ENCODE peak calls at places on chromosome 13, in four cellular contexts. J is brain microvascular endothelial cell, Q is lung, H is cardiac muscle cell. Z is an unnamed sample.
A peak's percentile ranks its signal among the peaks of the same experiment; 100 is the strongest.

GRCh38 chr13:99323488-99323887 is 16.3 kb upstream of the GPR183 start:
- DNase-seq in J (no peak), Q (no peak), H (no peak), Z (no peak)

GRCh38 chr13:95226476-95226875 is 74.8 kb downstream of the ABCC4 start:
- DNase-seq in J (no peak), Q (no peak), H (no peak), Z (no peak)

GRCh38 chr13:71358218-71358617 is 508.8 kb downstream of the DACH1 start:
- DNase-seq in J (no peak), Q (no peak), H (no peak), Z (peak; percentile 1)

GRCh38 chr13:28574617-28575142 is 79.8 kb upstream of the FLT1 start:
- DNase-seq in J (peak; percentile 97), Q (no peak), H (no peak), Z (peak; percentile 42)

GRCh38 chr13:20360041-20360491 is 127.9 kb upstream of the GJB6 start:
- DNase-seq in J (peak; percentile 23), Q (no peak), H (no peak), Z (no peak)

GRCh38 chr13:35840991-35841604 is 290.1 kb downstream of the DCLK1 start:
- DNase-seq in J (no peak), Q (no peak), H (no peak), Z (no peak)

GRCh38 chr13:30985637-30986205 is 53.3 kb downstream of the TEX26 start:
- DNase-seq in J (peak; percentile 12), Q (no peak), H (no peak), Z (no peak)

GRCh38 chr13:36259361-36260137 is 38.1 kb downstream of the CCDC169 start:
- DNase-seq in J (no peak), Q (no peak), H (no peak), Z (no peak)

GRCh38 chr13:44413095-44413494 is 39.5 kb downstream of the SERP2 start:
- DNase-seq in J (peak; percentile 16), Q (no peak), H (no peak), Z (no peak)

GRCh38 chr13:113552079-113552478 is 32.5 kb upstream of the TFDP1 start:
- DNase-seq in J (no peak), Q (peak; percentile 13), H (no peak), Z (no peak)

GRCh38 chr13:54647275-54647674 is 1618.7 kb downstream of the OLFM4 start:
- DNase-seq in J (no peak), Q (no peak), H (no peak), Z (no peak)

GRCh38 chr13:28641600-28641926 is 17.4 kb upstream of the POMP start:
- DNase-seq in J (no peak), Q (no peak), H (no peak), Z (no peak)

GRCh38 chr13:30119476-30119875 is 187.9 kb downstream of the KATNAL1 start:
- DNase-seq in J (no peak), Q (no peak), H (no peak), Z (no peak)

GRCh38 chr13:30191491-30192100 is 115.8 kb downstream of the KATNAL1 start:
- DNase-seq in J (no peak), Q (no peak), H (no peak), Z (no peak)

GRCh38 chr13:74250738-74251190 is 116.6 kb upstream of the KLF12 start:
- DNase-seq in J (peak; percentile 50), Q (no peak), H (no peak), Z (no peak)

GRCh38 chr13:36813226-36813625 is 5.8 kb upstream of the RFXAP start:
- DNase-seq in J (no peak), Q (no peak), H (no peak), Z (no peak)

GRCh38 chr13:100063333-100063732 is 25.6 kb upstream of the PCCA start:
- DNase-seq in J (no peak), Q (no peak), H (no peak), Z (no peak)

GRCh38 chr13:82717249-82717648 is 1165.0 kb downstream of the SLITRK1 start:
- DNase-seq in J (peak; percentile 59), Q (no peak), H (no peak), Z (no peak)

GRCh38 chr13:30157616-30157993 is 149.7 kb downstream of the KATNAL1 start:
- DNase-seq in J (no peak), Q (no peak), H (no peak), Z (no peak)

GRCh38 chr13:97226788-97227627 is 4.9 kb downstream of the MBNL2 start:
- DNase-seq in J (no peak), Q (no peak), H (no peak), Z (no peak)

GRCh38 chr13:47705185-47705584 is 295.9 kb downstream of the SUCLA2 start:
- DNase-seq in J (no peak), Q (no peak), H (no peak), Z (no peak)

GRCh38 chr13:98922306-98922705 is 55.6 kb downstream of the DOCK9 start:
- DNase-seq in J (no peak), Q (no peak), H (no peak), Z (no peak)

GRCh38 chr13:51041126-51041525 is 69.9 kb downstream of the C13orf42 start:
- DNase-seq in J (no peak), Q (no peak), H (no peak), Z (no peak)

GRCh38 chr13:30587231-30587630 is 30.5 kb upstream of the USPL1 start:
- DNase-seq in J (no peak), Q (no peak), H (no peak), Z (no peak)

GRCh38 chr13:113043931-113044330 is 61.7 kb upstream of the F7 start:
- DNase-seq in J (no peak), Q (no peak), H (no peak), Z (no peak)

GRCh38 chr13:42007844-42008243 is 40.6 kb upstream of the DGKH start:
- DNase-seq in J (peak; percentile 14), Q (no peak), H (no peak), Z (no peak)

GRCh38 chr13:50617134-50617721 is 226.3 kb downstream of the DLEU7 start:
- DNase-seq in J (peak; percentile 61), Q (no peak), H (no peak), Z (no peak)

GRCh38 chr13:73092831-73093230 is 34.0 kb downstream of the KLF5 start:
- DNase-seq in J (no peak), Q (no peak), H (no peak), Z (no peak)

GRCh38 chr13:19862511-19863313 is 737 bp downstream of the ZMYM5 start:
- DNase-seq in J (peak; percentile 1), Q (peak; percentile 35), H (peak; percentile 38), Z (peak; percentile 15)

DNA sequence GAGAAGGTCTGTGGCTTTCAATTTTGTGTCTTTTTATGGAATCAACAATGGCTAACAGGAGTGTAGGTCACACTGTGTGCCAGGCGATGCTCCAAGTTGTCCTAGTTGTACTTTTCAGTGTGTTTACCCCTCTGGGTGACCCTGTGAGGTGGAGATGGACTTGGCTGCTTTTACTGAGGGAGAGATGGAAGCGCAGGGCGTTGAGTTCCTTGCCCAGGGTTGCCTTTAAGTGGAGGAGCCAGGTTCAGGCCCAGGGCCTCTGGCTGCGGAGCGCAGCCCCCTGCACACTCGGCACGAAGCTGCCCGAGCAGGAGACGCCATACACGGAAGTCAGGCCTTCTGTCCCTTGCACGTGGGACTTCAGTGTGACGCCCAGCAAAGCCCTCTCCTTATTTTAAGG is 112.8 kb downstream of the RAB20 start:
- DNase-seq in J (no peak), Q (no peak), H (no peak), Z (no peak)
- TF ChIP-seq CTCF in J (no peak), Q (no peak), H (no peak), Z (no peak)

DNA sequence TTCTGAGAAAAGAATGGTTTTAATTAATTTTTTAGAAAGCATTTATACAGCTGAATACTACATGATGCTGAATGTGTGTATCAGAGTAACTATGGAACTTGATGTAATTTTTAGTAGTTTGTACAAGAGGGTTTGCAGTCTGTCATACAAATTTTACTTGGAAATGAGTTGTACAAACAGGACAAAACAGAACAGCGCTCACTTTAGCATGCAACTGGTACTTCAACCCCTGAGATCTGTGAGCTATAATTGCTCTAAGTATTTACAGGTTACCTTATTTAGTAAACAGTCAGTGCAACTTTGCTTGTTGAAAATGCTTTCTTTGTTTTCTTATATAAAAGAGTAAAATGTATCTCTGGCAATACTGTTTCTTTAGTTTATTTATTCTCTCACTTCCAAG is 719 bp downstream of the TNFRSF19 start:
- DNase-seq in J (no peak), Q (no peak), H (no peak), Z (no peak)
- TF ChIP-seq CTCF in J (peak; percentile 48), Q (no peak), H (peak; percentile 21), Z (no peak)

GRCh38 chr13:26708007-26708297 is 52.6 kb downstream of the GPR12 start:
- DNase-seq in J (no peak), Q (no peak), H (no peak), Z (no peak)

GRCh38 chr13:26709461-26709860 is 51.1 kb downstream of the GPR12 start:
- DNase-seq in J (no peak), Q (no peak), H (no peak), Z (no peak)

GRCh38 chr13:26707122-26708006 is 53.2 kb downstream of the GPR12 start:
- DNase-seq in J (peak; percentile 54), Q (no peak), H (peak; percentile 69), Z (peak; percentile 42)

GRCh38 chr13:26713341-26713740 is 47.2 kb downstream of the GPR12 start:
- DNase-seq in J (no peak), Q (no peak), H (no peak), Z (no peak)

GRCh38 chr13:26710166-26710565 is 50.4 kb downstream of the GPR12 start:
- DNase-seq in J (no peak), Q (no peak), H (no peak), Z (no peak)
- TF ChIP-seq CTCF in J (no peak), Q (no peak), H (no peak), Z (no peak)

DNA sequence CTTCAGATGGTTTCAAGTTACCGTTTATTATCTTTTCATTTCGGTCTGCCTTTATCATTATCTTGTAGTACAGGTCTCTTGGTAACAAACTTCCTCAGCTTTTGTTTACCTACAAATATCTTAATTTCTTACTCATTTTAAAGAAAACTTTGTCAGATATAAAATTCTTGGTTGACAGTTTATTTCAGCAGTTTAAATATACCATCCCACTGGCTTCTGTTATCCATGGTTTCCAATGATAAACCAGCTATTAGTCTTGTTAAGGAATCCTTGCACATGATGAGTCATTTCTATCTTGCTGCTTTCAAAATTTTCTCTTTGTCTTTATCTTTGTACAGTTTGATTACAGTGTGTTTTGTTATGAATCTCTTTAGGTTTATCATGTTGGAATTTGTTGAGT is 308.3 kb upstream of the SPRY2 start:
- DNase-seq in J (no peak), Q (no peak), H (no peak), Z (no peak)
- TF ChIP-seq CTCF in J (no peak), Q (no peak), H (no peak), Z (no peak)

DNA sequence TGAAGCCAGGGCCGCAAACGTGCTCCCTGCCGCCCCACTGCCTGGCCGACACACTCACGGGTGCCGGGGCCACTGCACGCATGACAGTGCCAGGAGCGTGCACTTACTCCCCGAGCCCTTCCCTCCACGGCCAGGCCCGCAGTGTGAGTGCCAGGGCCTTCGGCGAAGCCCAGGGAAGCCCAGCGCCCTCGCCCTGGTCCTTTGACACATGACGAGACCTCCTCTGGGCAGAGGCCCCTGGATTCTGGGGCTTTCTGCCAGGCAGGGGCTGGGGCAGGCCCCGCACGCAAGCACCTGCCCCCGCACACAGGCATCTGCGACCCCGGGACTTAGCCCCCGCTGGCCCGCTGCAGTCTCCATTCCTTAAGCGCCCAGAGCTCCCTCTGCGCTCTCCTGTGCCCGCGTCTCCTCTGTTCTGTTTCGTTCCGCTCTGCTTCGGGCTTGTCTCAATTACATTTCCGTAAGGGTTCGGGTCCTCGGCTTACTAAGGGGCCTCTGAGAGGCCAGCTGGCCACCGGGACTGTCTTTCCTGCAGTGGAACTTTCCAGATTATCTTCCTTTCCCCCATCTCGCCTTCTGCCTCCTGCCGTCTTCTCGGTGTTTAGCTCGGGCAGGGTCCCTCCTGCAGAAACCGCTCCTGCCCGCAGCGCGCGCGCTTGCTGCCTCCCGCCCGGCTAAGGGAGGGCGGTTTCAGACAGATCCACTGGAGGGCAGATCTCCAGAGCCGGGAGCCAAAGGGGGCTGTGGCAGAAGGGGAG is 98.8 kb downstream of the ING1 start:
- DNase-seq in J (no peak), Q (no peak), H (no peak), Z (no peak)
- TF ChIP-seq CTCF in J (peak; percentile 48), Q (no peak), H (peak; percentile 24), Z (no peak)